ENCODE peak calls at places on chromosomes 2 and 18, in seven cellular contexts. One of them, this sample, is unnamed. For H3K4me1, the result is how much of the 10 kb centered on the place peaks cover.

GRCh38 chr2:240614391-240614790 is 10.9 kb upstream of the GPR35 start:
- DNase-seq in uterus: no peak
- DNase-seq in effector memory CD4-positive, alpha-beta T cell: no peak
- DNase-seq in fibroblast of lung: no peak
- DNase-seq in CD8-positive, alpha-beta T cell: no peak
- DNase-seq in testis: no peak
- DNase-seq in spleen: peak
- DNase-seq in this sample: peak

GRCh38 chr2:8448822-8449577 is 232.9 kb upstream of the ID2 start:
- DNase-seq in uterus: no peak
- DNase-seq in effector memory CD4-positive, alpha-beta T cell: no peak
- DNase-seq in fibroblast of lung: no peak
- DNase-seq in CD8-positive, alpha-beta T cell: no peak
- DNase-seq in testis: no peak
- DNase-seq in spleen: no peak
- DNase-seq in this sample: no peak

GRCh38 chr18:77321823-77322805 is 72.5 kb downstream of the GALR1 start:
- DNase-seq in uterus: no peak
- DNase-seq in effector memory CD4-positive, alpha-beta T cell: no peak
- DNase-seq in fibroblast of lung: no peak
- DNase-seq in CD8-positive, alpha-beta T cell: no peak
- DNase-seq in testis: no peak
- DNase-seq in spleen: no peak
- DNase-seq in this sample: peak

GRCh38 chr18:11387880-11388279 is 221.5 kb upstream of the SLC35G4 start:
- DNase-seq in uterus: no peak
- DNase-seq in effector memory CD4-positive, alpha-beta T cell: no peak
- DNase-seq in fibroblast of lung: peak
- DNase-seq in CD8-positive, alpha-beta T cell: no peak
- DNase-seq in testis: peak
- DNase-seq in spleen: no peak
- DNase-seq in this sample: peak

GRCh38 chr18:48930926-48931325 is 19.8 kb downstream of the SMAD7 start:
- DNase-seq in uterus: no peak
- DNase-seq in effector memory CD4-positive, alpha-beta T cell: no peak
- DNase-seq in fibroblast of lung: no peak
- DNase-seq in CD8-positive, alpha-beta T cell: no peak
- DNase-seq in testis: no peak
- DNase-seq in spleen: no peak
- DNase-seq in this sample: no peak

GRCh38 chr2:220144411-220144810 is 517.0 kb downstream of the SLC4A3 start:
- DNase-seq in uterus: no peak
- DNase-seq in effector memory CD4-positive, alpha-beta T cell: no peak
- DNase-seq in fibroblast of lung: peak
- DNase-seq in CD8-positive, alpha-beta T cell: no peak
- DNase-seq in testis: no peak
- DNase-seq in spleen: no peak
- DNase-seq in this sample: no peak

GRCh38 chr2:4903676-4904348 is 788.4 kb upstream of the SOX11 start:
- DNase-seq in uterus: no peak
- DNase-seq in effector memory CD4-positive, alpha-beta T cell: no peak
- DNase-seq in fibroblast of lung: no peak
- DNase-seq in CD8-positive, alpha-beta T cell: no peak
- DNase-seq in testis: peak
- DNase-seq in spleen: no peak
- DNase-seq in this sample: no peak

GRCh38 chr2:224442092-224442999 is 40.4 kb upstream of the FAM124B start:
- DNase-seq in uterus: no peak
- DNase-seq in effector memory CD4-positive, alpha-beta T cell: no peak
- DNase-seq in fibroblast of lung: peak
- DNase-seq in CD8-positive, alpha-beta T cell: no peak
- DNase-seq in testis: peak
- DNase-seq in spleen: peak
- DNase-seq in this sample: peak

GRCh38 chr2:74010087-74010541 is 25.4 kb downstream of the TET3 start:
- DNase-seq in uterus: peak
- DNase-seq in effector memory CD4-positive, alpha-beta T cell: no peak
- DNase-seq in fibroblast of lung: no peak
- DNase-seq in CD8-positive, alpha-beta T cell: no peak
- DNase-seq in testis: peak
- DNase-seq in spleen: peak
- DNase-seq in this sample: peak

DNA sequence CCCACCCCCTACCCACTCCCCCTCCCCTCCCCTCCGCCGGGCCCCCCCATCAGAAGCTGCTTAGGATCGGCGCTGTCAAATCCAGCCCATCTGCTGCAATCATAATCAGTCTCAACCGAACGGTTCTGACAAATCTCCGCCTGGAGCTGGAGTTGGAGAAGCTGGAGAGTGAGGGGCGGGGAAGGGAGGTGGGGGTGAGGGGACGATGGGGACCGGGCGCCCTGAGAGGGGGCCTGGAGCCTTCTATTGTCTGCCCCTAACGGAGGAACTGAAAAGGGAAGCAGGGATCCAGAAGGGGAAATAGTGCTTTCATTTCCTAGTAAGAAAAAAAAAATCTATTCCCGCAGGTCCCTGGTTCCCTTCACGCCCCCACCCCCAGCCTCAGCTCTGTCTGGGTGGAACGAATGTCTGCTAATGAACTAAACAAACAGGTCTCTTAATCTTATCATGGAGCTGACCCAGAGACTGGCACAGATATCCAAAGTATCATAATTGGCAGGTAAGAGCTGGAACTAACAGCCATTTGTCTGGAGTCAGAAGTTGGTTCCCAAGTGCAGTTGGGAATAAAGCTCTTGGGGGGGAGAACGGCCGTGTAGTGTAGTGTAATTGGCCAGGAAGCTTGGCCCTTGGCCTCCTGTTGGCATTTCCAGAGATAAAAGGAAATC is 301.2 kb downstream of the NCKAP5 start:
- DNase-seq in uterus: no peak
- DNase-seq in effector memory CD4-positive, alpha-beta T cell: no peak
- DNase-seq in fibroblast of lung: no peak
- DNase-seq in CD8-positive, alpha-beta T cell: no peak
- DNase-seq in testis: peak
- DNase-seq in spleen: no peak
- DNase-seq in this sample: no peak
- H3K4me3 ChIP-seq in uterus: peak
- H3K4me3 ChIP-seq in effector memory CD4-positive, alpha-beta T cell: no peak
- H3K4me3 ChIP-seq in fibroblast of lung: peak
- H3K4me3 ChIP-seq in CD8-positive, alpha-beta T cell: no peak
- H3K4me3 ChIP-seq in testis: peak
- H3K4me3 ChIP-seq in spleen: no peak
- H3K4me3 ChIP-seq in this sample: no peak

DNA sequence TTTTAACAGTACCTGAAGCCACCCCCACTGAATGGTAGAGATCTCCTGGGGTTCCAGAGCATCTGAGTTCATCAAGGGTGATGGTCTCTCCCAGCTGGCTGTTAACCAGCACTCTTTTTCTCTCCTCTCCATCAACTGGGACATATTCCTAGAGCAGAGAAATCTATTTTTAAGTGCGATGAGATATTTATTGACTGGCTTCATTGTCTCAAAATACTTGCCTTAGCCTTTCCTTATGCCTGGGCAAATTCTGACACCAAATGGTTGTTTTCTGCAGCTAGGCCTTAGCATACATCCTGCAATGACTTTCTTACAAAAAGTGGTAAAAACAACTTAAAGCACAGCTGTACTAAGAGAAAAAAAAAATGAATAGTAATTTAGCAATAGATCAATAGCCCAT is 19.6 kb downstream of the NOSTRIN start:
- DNase-seq in uterus: no peak
- DNase-seq in effector memory CD4-positive, alpha-beta T cell: no peak
- DNase-seq in fibroblast of lung: no peak
- DNase-seq in CD8-positive, alpha-beta T cell: no peak
- DNase-seq in testis: no peak
- DNase-seq in spleen: no peak
- DNase-seq in this sample: no peak
- H3K4me1 ChIP-seq in uterus: under half
- H3K4me1 ChIP-seq in effector memory CD4-positive, alpha-beta T cell: under half
- H3K4me1 ChIP-seq in fibroblast of lung: under half
- H3K4me1 ChIP-seq in CD8-positive, alpha-beta T cell: under half
- H3K4me1 ChIP-seq in testis: under half
- H3K4me1 ChIP-seq in spleen: under half
- H3K4me1 ChIP-seq in this sample: under half

DNA sequence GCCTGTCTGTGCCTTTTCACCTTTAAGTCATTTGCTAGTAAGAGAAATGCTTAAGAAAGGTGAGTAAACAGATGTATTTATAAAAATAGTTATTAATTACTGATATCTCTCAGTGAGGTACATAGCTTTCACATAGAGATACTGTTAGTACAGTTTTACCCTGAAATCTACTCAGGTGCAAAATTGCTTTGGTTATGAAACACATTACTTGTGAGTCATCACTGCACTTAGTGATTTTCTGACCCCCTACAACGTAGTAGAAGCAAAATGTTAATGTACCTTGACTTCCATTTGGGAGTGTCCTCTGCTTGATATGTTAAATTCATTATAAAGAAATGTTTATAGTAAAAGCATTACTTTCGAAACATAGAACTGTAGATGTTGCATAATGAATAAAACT is 6.5 kb downstream of the GLS start:
- DNase-seq in uterus: no peak
- DNase-seq in effector memory CD4-positive, alpha-beta T cell: no peak
- DNase-seq in fibroblast of lung: no peak
- DNase-seq in CD8-positive, alpha-beta T cell: no peak
- DNase-seq in testis: no peak
- DNase-seq in spleen: no peak
- DNase-seq in this sample: no peak
- H3K4me3 ChIP-seq in uterus: no peak
- H3K4me3 ChIP-seq in effector memory CD4-positive, alpha-beta T cell: no peak
- H3K4me3 ChIP-seq in fibroblast of lung: no peak
- H3K4me3 ChIP-seq in CD8-positive, alpha-beta T cell: no peak
- H3K4me3 ChIP-seq in testis: no peak
- H3K4me3 ChIP-seq in spleen: no peak
- H3K4me3 ChIP-seq in this sample: no peak

DNA sequence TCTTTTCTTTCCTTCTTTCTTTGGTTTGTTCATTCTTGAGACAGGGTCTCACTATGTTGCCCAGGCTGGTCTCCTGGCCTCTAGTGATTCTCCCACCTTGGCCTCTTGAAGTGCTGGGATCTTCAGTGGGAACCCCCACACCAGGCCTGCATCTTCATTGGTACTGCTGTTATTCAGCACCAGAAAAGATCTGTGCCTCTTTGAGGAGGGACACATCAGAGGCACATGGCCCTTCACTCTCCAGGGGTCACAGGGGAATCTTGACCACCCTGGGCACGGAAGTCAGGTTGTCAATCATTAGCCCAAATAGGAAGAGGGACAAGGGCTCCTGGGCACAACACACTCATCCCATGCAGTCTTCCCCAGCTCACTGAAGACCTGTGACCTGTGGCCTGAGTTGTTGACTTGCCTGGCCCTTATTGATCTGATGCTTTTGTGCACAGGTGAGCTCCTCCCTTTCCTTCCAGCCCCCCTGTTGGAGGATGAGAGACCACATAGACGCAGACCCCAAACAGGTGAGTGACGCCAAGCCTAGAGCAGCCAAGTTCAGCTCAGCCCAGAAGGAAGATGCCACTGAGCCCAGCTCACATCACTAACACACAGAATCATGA is 33.0 kb upstream of the ODC1 start:
- DNase-seq in uterus: no peak
- DNase-seq in effector memory CD4-positive, alpha-beta T cell: no peak
- DNase-seq in fibroblast of lung: no peak
- DNase-seq in CD8-positive, alpha-beta T cell: no peak
- DNase-seq in testis: no peak
- DNase-seq in spleen: peak
- DNase-seq in this sample: no peak
- H3K4me1 ChIP-seq in uterus: under half
- H3K4me1 ChIP-seq in effector memory CD4-positive, alpha-beta T cell: under half
- H3K4me1 ChIP-seq in fibroblast of lung: under half
- H3K4me1 ChIP-seq in CD8-positive, alpha-beta T cell: under half
- H3K4me1 ChIP-seq in testis: under half
- H3K4me1 ChIP-seq in spleen: under half
- H3K4me1 ChIP-seq in this sample: under half

This sample was measured in body of pancreas.